ENCODE peak calls at places on chromosomes 5 and 9, in eight cellular contexts. One of them, this sample, is unnamed.

GRCh38 chr5:5063533-5063953 is 76.6 kb upstream of the ADAMTS16 start:
- DNase-seq in tibial nerve: no peak
- DNase-seq in AG04449: no peak
- DNase-seq in BJ: no peak
- DNase-seq in BE2C: no peak
- DNase-seq in mammary epithelial cell: no peak
- DNase-seq in nephron progenitor cell: no peak
- DNase-seq in heart right ventricle: no peak
- DNase-seq in this sample: no peak

GRCh38 chr5:94830520-94830919 is 212.1 kb downstream of the SLF1 start:
- DNase-seq in tibial nerve: no peak
- DNase-seq in AG04449: no peak
- DNase-seq in BJ: no peak
- DNase-seq in BE2C: peak
- DNase-seq in mammary epithelial cell: peak
- DNase-seq in nephron progenitor cell: no peak
- DNase-seq in heart right ventricle: no peak
- DNase-seq in this sample: no peak

GRCh38 chr5:10034008-10034407 is 215.7 kb downstream of the ATPSCKMT start:
- DNase-seq in tibial nerve: no peak
- DNase-seq in AG04449: no peak
- DNase-seq in BJ: no peak
- DNase-seq in BE2C: peak
- DNase-seq in mammary epithelial cell: no peak
- DNase-seq in nephron progenitor cell: no peak
- DNase-seq in heart right ventricle: peak
- DNase-seq in this sample: no peak

GRCh38 chr9:12876872-12877271 is 102.1 kb downstream of the LURAP1L start:
- DNase-seq in tibial nerve: no peak
- DNase-seq in AG04449: no peak
- DNase-seq in BJ: no peak
- DNase-seq in BE2C: no peak
- DNase-seq in mammary epithelial cell: no peak
- DNase-seq in nephron progenitor cell: no peak
- DNase-seq in heart right ventricle: no peak
- DNase-seq in this sample: no peak

GRCh38 chr5:72282878-72283277 is 37.2 kb downstream of the MRPS27 start:
- DNase-seq in tibial nerve: no peak
- DNase-seq in AG04449: no peak
- DNase-seq in BJ: no peak
- DNase-seq in BE2C: no peak
- DNase-seq in mammary epithelial cell: no peak
- DNase-seq in nephron progenitor cell: no peak
- DNase-seq in heart right ventricle: no peak
- DNase-seq in this sample: no peak

GRCh38 chr9:129102791-129103594 is 7.6 kb downstream of the CRAT start:
- DNase-seq in tibial nerve: no peak
- DNase-seq in AG04449: no peak
- DNase-seq in BJ: no peak
- DNase-seq in BE2C: peak
- DNase-seq in mammary epithelial cell: peak
- DNase-seq in nephron progenitor cell: peak
- DNase-seq in heart right ventricle: no peak
- DNase-seq in this sample: no peak

GRCh38 chr9:106326493-106326892 is 536.5 kb upstream of the ZNF462 start:
- DNase-seq in tibial nerve: no peak
- DNase-seq in AG04449: no peak
- DNase-seq in BJ: no peak
- DNase-seq in BE2C: no peak
- DNase-seq in mammary epithelial cell: no peak
- DNase-seq in nephron progenitor cell: no peak
- DNase-seq in heart right ventricle: no peak
- DNase-seq in this sample: no peak

GRCh38 chr5:102719886-102720285 is 35.2 kb upstream of the PAM start:
- DNase-seq in tibial nerve: no peak
- DNase-seq in AG04449: no peak
- DNase-seq in BJ: no peak
- DNase-seq in BE2C: no peak
- DNase-seq in mammary epithelial cell: no peak
- DNase-seq in nephron progenitor cell: no peak
- DNase-seq in heart right ventricle: no peak
- DNase-seq in this sample: no peak

GRCh38 chr5:57698785-57699184 is 216.2 kb upstream of the ACTBL2 start:
- DNase-seq in tibial nerve: no peak
- DNase-seq in AG04449: no peak
- DNase-seq in BJ: no peak
- DNase-seq in BE2C: no peak
- DNase-seq in mammary epithelial cell: peak
- DNase-seq in nephron progenitor cell: no peak
- DNase-seq in heart right ventricle: no peak
- DNase-seq in this sample: no peak

GRCh38 chr5:69528015-69528414 is 32.0 kb upstream of the GTF2H2C start:
- DNase-seq in tibial nerve: no peak
- DNase-seq in AG04449: no peak
- DNase-seq in BJ: no peak
- DNase-seq in BE2C: no peak
- DNase-seq in mammary epithelial cell: peak
- DNase-seq in nephron progenitor cell: no peak
- DNase-seq in heart right ventricle: no peak
- DNase-seq in this sample: no peak

GRCh38 chr5:78576376-78576775 is 72.2 kb downstream of the LHFPL2 start:
- DNase-seq in tibial nerve: no peak
- DNase-seq in AG04449: no peak
- DNase-seq in BJ: no peak
- DNase-seq in BE2C: no peak
- DNase-seq in mammary epithelial cell: no peak
- DNase-seq in nephron progenitor cell: no peak
- DNase-seq in heart right ventricle: no peak
- DNase-seq in this sample: no peak

GRCh38 chr9:76372345-76372744 is 21.9 kb downstream of the RFK start:
- DNase-seq in tibial nerve: no peak
- DNase-seq in AG04449: no peak
- DNase-seq in BJ: no peak
- DNase-seq in BE2C: no peak
- DNase-seq in mammary epithelial cell: no peak
- DNase-seq in nephron progenitor cell: no peak
- DNase-seq in heart right ventricle: no peak
- DNase-seq in this sample: no peak

GRCh38 chr5:140696891-140697492 is 3.3 kb upstream of the ZMAT2 start:
- DNase-seq in tibial nerve: no peak
- DNase-seq in AG04449: no peak
- DNase-seq in BJ: no peak
- DNase-seq in BE2C: no peak
- DNase-seq in mammary epithelial cell: no peak
- DNase-seq in nephron progenitor cell: no peak
- DNase-seq in heart right ventricle: no peak
- DNase-seq in this sample: no peak

GRCh38 chr5:140694276-140694675 is 3.0 kb downstream of the HARS2 start:
- DNase-seq in tibial nerve: no peak
- DNase-seq in AG04449: no peak
- DNase-seq in BJ: no peak
- DNase-seq in BE2C: no peak
- DNase-seq in mammary epithelial cell: no peak
- DNase-seq in nephron progenitor cell: no peak
- DNase-seq in heart right ventricle: no peak
- DNase-seq in this sample: no peak

GRCh38 chr5:140690376-140690932 is 716 bp downstream of the HARS1 start:
- DNase-seq in tibial nerve: no peak
- DNase-seq in AG04449: no peak
- DNase-seq in BJ: no peak
- DNase-seq in BE2C: no peak
- DNase-seq in mammary epithelial cell: peak
- DNase-seq in nephron progenitor cell: no peak
- DNase-seq in heart right ventricle: no peak
- DNase-seq in this sample: no peak

DNA sequence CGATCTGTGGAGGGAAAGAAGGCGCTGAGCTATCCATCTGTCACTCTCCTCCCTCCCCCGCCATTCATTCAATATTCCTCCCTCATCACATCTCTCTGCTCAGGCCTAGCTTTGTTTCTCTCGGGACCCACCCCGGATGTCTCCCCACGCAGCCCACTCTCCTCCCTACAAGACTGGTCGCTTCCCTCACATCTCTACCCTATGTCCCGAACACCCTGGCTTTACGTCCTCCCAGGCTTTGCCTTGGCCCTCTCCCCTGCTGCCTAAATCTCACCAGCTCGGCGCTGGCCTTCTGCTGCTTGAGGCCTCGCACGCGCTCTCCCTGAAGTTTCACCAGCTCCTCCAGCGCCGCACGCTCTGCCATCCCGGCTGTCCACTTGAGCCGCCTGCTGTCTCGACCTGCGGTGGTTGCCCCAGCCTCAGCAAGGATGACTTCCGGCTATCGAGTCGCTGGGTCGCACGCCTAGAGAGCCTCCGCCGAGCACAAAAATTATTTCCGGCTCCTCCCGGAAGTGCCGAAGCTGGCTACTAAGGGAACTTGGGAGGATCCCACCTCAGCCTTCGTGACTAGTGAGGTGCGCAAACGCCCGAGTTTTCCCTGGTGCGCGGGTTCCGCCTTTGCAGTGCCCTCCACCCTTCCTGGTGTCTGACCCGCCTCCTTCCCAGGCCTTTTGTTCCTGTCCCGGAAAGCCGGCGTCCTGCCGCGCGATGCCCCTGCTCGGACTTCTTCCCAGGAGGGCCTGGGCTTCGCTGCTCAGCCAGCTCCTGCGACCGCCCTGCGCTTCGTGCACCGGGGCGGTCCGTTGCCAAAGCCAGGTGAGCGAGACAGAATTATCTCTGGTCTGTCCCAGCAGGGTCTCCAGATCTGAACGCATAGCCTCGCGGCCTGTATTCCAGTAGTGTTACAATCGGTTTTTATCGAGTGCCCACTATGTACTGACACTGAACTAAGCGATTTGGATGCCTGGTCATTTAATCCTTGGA is at the start of the genes HARS1 and HARS2:
- DNase-seq in tibial nerve: peak
- DNase-seq in AG04449: peak
- DNase-seq in BJ: peak
- DNase-seq in BE2C: peak
- DNase-seq in mammary epithelial cell: peak
- DNase-seq in nephron progenitor cell: peak
- DNase-seq in heart right ventricle: peak
- DNase-seq in this sample: peak
- TF ChIP-seq CTCF in tibial nerve: no peak
- TF ChIP-seq CTCF in AG04449: peak
- TF ChIP-seq CTCF in BJ: no peak
- TF ChIP-seq CTCF in BE2C: no peak
- TF ChIP-seq CTCF in mammary epithelial cell: no peak
- TF ChIP-seq CTCF in nephron progenitor cell: no peak
- TF ChIP-seq CTCF in heart right ventricle: peak
- TF ChIP-seq CTCF in this sample: no peak

DNA sequence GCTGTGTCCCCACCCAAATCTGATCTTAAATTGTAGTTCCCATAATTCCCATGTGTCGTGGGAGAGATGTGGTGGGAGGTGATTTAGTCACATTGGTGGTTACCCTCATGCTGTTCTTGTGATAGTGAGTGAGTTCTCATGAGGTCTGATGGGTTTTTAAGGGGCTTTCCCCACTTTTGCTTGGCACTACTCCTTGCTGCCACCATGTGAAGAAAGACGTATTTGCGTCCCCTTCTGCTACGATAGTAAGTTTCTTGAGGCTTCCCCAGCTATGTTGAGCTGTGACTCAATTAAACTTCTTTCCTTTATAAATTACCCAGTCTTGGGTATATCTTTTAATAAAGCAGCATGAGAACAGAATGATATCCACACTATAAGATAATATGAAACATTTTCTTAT is 1023.4 kb downstream of the TLE4 start:
- DNase-seq in tibial nerve: no peak
- DNase-seq in AG04449: no peak
- DNase-seq in BJ: no peak
- DNase-seq in BE2C: no peak
- DNase-seq in mammary epithelial cell: no peak
- DNase-seq in nephron progenitor cell: no peak
- DNase-seq in heart right ventricle: no peak
- DNase-seq in this sample: no peak
- TF ChIP-seq CTCF in tibial nerve: no peak
- TF ChIP-seq CTCF in AG04449: no peak
- TF ChIP-seq CTCF in BJ: no peak
- TF ChIP-seq CTCF in BE2C: peak
- TF ChIP-seq CTCF in mammary epithelial cell: no peak
- TF ChIP-seq CTCF in nephron progenitor cell: no peak
- TF ChIP-seq CTCF in heart right ventricle: no peak
- TF ChIP-seq CTCF in this sample: no peak

GRCh38 chr5:156826150-156826549 is 23.9 kb upstream of the PPP1R2B start:
- DNase-seq in tibial nerve: no peak
- DNase-seq in AG04449: no peak
- DNase-seq in BJ: no peak
- DNase-seq in BE2C: no peak
- DNase-seq in mammary epithelial cell: no peak
- DNase-seq in nephron progenitor cell: no peak
- DNase-seq in heart right ventricle: no peak
- DNase-seq in this sample: no peak

GRCh38 chr5:156824241-156824640 is 25.9 kb upstream of the PPP1R2B start:
- DNase-seq in tibial nerve: no peak
- DNase-seq in AG04449: no peak
- DNase-seq in BJ: no peak
- DNase-seq in BE2C: no peak
- DNase-seq in mammary epithelial cell: no peak
- DNase-seq in nephron progenitor cell: no peak
- DNase-seq in heart right ventricle: no peak
- DNase-seq in this sample: no peak

GRCh38 chr5:156819967-156820581 is 30.0 kb upstream of the PPP1R2B start:
- DNase-seq in tibial nerve: no peak
- DNase-seq in AG04449: no peak
- DNase-seq in BJ: no peak
- DNase-seq in BE2C: no peak
- DNase-seq in mammary epithelial cell: no peak
- DNase-seq in nephron progenitor cell: no peak
- DNase-seq in heart right ventricle: no peak
- DNase-seq in this sample: no peak

GRCh38 chr5:156825688-156826087 is 24.4 kb upstream of the PPP1R2B start:
- DNase-seq in tibial nerve: no peak
- DNase-seq in AG04449: no peak
- DNase-seq in BJ: no peak
- DNase-seq in BE2C: no peak
- DNase-seq in mammary epithelial cell: no peak
- DNase-seq in nephron progenitor cell: no peak
- DNase-seq in heart right ventricle: no peak
- DNase-seq in this sample: no peak

DNA sequence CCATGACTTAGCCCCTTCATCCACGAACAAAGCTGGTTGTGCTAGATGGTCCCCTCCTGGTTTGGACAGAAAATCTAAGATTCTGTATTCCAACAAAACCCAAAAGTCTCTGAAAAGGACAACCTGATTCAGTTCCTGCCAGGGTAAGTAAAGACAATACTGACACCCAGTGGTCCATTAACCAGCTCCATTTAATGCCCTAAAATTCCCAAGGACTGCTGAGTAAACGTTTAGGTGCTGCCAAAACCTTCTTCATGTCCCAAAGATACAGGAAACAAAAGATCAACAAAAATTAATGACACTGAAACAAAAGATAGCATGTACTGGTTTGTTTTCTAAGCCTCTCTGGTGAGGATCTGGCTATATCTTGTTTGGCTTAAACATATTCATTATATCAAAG is 25.3 kb upstream of the PPP1R2B start:
- DNase-seq in tibial nerve: no peak
- DNase-seq in AG04449: peak
- DNase-seq in BJ: peak
- DNase-seq in BE2C: no peak
- DNase-seq in mammary epithelial cell: no peak
- DNase-seq in nephron progenitor cell: no peak
- DNase-seq in heart right ventricle: no peak
- DNase-seq in this sample: no peak
- TF ChIP-seq CTCF in tibial nerve: peak
- TF ChIP-seq CTCF in AG04449: peak
- TF ChIP-seq CTCF in BJ: peak
- TF ChIP-seq CTCF in BE2C: no peak
- TF ChIP-seq CTCF in mammary epithelial cell: no peak
- TF ChIP-seq CTCF in nephron progenitor cell: peak
- TF ChIP-seq CTCF in heart right ventricle: peak
- TF ChIP-seq CTCF in this sample: peak

GRCh38 chr5:112687306-112687705 is 50.4 kb upstream of the APC start:
- DNase-seq in tibial nerve: no peak
- DNase-seq in AG04449: no peak
- DNase-seq in BJ: no peak
- DNase-seq in BE2C: no peak
- DNase-seq in mammary epithelial cell: no peak
- DNase-seq in nephron progenitor cell: no peak
- DNase-seq in heart right ventricle: no peak
- DNase-seq in this sample: no peak
- TF ChIP-seq CTCF in tibial nerve: no peak
- TF ChIP-seq CTCF in AG04449: no peak
- TF ChIP-seq CTCF in BJ: no peak
- TF ChIP-seq CTCF in BE2C: no peak
- TF ChIP-seq CTCF in mammary epithelial cell: no peak
- TF ChIP-seq CTCF in nephron progenitor cell: no peak
- TF ChIP-seq CTCF in heart right ventricle: no peak
- TF ChIP-seq CTCF in this sample: no peak